ENCODE peak calls at places on chromosomes 5 and 9, in ten cellular contexts. F is GM12892, D is IMR-90, A is A549, X is GM12891, L is breast epithelium, H is upper lobe of left lung, R is Peyer's patch, Y is heart left ventricle, T is NB4. S is an unnamed sample.

GRCh38 chr9:14343948-14344547 is 30.1 kb upstream of the NFIB start:
- DNase-seq in F (no peak), D (no peak), A (no peak), X (no peak), L (no peak), H (peak), R (no peak), Y (peak), T (no peak), S (no peak)

GRCh38 chr5:146137967-146138403 is 32.6 kb upstream of the PLAC8L1 start:
- DNase-seq in F (no peak), D (peak), A (no peak), X (no peak), L (no peak), H (no peak), R (no peak), Y (no peak), T (no peak), S (no peak)

GRCh38 chr5:150758210-150758533 is 645 bp downstream of the DCTN4 start:
- DNase-seq in F (no peak), D (peak), A (peak), X (no peak), L (no peak), H (no peak), R (no peak), Y (no peak), T (no peak), S (no peak)

GRCh38 chr5:163888366-163888765 is 382.9 kb downstream of the MAT2B start:
- DNase-seq in F (no peak), D (peak), A (no peak), X (no peak), L (no peak), H (no peak), R (no peak), Y (no peak), T (no peak), S (no peak)

GRCh38 chr5:35332551-35332950 is 102.3 kb upstream of the PRLR start:
- DNase-seq in F (no peak), D (no peak), A (no peak), X (no peak), L (no peak), H (no peak), R (no peak), Y (no peak), T (no peak), S (no peak)

GRCh38 chr5:565782-566445 is 41.7 kb upstream of the SLC9A3 start:
- DNase-seq in F (no peak), D (peak), A (no peak), X (no peak), L (no peak), H (peak), R (peak), Y (no peak), T (peak), S (no peak)

GRCh38 chr5:88140863-88141694 is 127.6 kb downstream of the TMEM161B start:
- DNase-seq in F (peak), D (peak), A (peak), X (peak), L (peak), H (peak), R (peak), Y (peak), T (peak), S (peak)

GRCh38 chr9:94034511-94034910 is 49.8 kb upstream of the PTPDC1 start:
- DNase-seq in F (no peak), D (no peak), A (no peak), X (no peak), L (no peak), H (no peak), R (no peak), Y (no peak), T (no peak), S (no peak)

GRCh38 chr5:31937226-31937625 is 236.9 kb downstream of the GOLPH3 start:
- DNase-seq in F (no peak), D (no peak), A (no peak), X (no peak), L (no peak), H (no peak), R (no peak), Y (no peak), T (no peak), S (no peak)

GRCh38 chr5:137264573-137264972 is 234.6 kb downstream of the SPOCK1 start:
- DNase-seq in F (no peak), D (peak), A (no peak), X (no peak), L (no peak), H (no peak), R (no peak), Y (no peak), T (no peak), S (no peak)

GRCh38 chr5:66595877-66596790 is at the start of gene MAST4:
- DNase-seq in F (peak), D (peak), A (peak), X (peak), L (peak), H (peak), R (peak), Y (peak), T (peak), S (peak)
- TF ChIP-seq POLR2A in F (no peak), D (no peak), A (no peak), X (no peak), L (no peak), H (peak), R (no peak), Y (peak), T (no peak), S (peak)

DNA sequence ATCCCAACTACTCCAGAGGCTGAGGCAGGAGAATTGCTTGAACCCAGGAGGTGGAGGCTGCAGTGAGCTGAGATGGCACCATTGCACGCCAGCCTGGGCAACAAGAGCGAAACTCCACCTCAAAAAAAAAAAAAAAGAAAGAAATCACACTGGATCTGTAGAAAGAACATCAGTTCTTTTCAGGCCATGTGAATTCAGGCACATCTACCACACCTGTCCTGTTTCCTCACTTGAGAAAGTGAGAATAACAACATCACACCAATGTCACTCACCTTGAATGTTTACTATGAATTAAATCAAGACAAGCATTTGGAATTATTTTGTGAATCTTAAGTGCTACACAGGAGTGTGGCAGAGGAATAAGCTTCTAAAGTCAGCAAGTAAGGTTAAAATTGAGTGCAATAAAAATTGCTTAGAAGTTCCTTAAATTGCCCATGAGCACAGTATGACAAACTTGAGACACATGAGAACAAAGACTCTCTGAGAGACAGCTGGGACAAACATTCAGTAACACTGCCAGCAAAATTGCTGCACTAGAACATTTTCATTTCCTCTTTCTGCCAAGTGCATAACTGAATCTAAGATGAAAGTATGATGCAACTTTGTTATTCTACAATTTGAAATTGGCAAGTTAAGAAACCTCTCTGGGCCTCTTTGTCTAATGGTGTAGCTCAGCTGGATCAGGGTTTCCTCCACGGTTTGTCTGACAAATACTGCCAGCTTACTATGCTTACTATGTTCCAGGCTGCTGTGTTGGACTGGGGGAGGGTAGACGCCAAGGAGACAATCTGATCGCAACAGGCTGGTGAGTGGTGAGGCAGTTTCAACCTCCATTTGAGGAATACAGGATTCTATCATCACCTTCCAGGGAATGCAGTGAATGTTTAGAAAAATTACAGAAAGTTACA is 1.9 kb upstream of the RIC1 start:
- DNase-seq in F (peak), D (peak), A (no peak), X (no peak), L (no peak), H (no peak), R (no peak), Y (peak), T (peak), S (peak)
- TF ChIP-seq POLR2A in F (peak), D (no peak), A (no peak), X (peak), L (no peak), H (peak), R (no peak), Y (no peak), T (peak), S (peak)

DNA sequence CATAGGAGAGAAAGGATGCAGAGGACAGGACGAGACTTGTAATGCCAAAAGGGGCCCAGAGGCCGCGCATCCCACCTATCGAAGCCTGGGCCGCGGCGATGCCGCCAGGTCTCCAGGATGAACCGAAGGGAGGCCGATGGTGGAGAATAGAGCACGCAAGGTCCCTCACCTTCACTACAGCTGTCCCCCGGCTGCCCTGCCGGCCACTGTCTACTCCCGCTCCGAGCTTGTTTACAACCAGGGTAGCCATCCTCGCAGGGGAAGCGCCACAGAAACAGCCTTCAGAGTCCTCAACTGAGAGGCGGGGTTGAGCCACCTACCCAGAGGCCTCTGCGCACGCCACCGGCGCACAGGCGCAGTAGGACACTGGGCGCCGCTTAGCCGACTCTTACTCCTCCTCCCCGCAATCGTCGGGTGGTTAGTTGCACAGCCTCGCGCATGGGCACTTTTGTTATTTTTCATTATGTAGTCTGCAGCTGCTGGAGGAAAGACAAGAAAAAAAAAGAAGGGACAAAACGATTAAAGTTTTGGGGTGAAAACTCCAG is at the start of gene TRIM23:
- DNase-seq in F (peak), D (peak), A (peak), X (peak), L (peak), H (peak), R (peak), Y (peak), T (peak), S (peak)
- TF ChIP-seq POLR2A in F (peak), D (peak), A (peak), X (peak), L (no peak), H (peak), R (no peak), Y (peak), T (peak), S (peak)

DNA sequence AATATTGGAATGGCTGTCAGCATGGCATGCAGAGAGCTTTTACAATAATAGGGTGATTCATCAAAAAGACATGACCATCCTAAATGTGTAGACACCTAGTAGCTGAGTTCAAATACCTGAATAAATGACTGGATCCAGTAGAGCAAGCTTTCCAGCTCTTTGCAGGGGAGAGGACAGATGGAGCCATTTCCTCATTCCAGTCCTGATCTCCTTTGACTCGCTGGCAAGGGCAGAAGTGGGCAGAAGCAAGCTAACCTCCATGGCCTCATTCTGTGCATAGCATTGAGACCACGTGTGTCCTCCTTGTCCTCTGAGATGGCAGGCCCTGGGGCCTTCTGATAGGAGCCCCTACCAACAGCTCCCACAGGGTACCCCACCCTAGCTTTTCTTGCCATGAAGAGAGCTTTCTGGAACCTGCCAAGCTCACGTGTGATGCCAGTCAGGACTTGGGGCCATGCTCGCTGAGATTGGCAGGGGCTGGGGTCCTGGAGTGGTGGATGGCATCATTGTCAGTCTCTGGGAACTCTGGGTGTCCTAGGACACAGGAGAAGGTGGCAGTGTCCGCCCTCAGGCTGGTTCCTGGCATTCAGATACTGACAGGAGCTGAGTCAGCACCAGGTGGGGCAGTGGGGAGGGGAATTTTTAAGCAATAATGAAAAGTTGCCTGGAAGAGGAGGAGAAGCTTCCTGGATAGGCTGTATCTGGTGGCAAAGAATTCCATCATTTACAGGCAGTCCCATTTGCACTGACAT is 33.6 kb downstream of the WWC1 start:
- DNase-seq in F (no peak), D (no peak), A (peak), X (no peak), L (no peak), H (no peak), R (no peak), Y (no peak), T (no peak), S (no peak)
- TF ChIP-seq POLR2A in F (no peak), D (no peak), A (no peak), X (no peak), L (no peak), H (no peak), R (no peak), Y (no peak), T (no peak), S (no peak)

GRCh38 chr5:72847989-72848473 is 31.6 kb downstream of the TNPO1 start:
- DNase-seq in F (peak), D (peak), A (peak), X (peak), L (peak), H (peak), R (peak), Y (peak), T (peak), S (peak)
- TF ChIP-seq POLR2A in F (peak), D (peak), A (peak), X (peak), L (peak), H (peak), R (peak), Y (peak), T (peak), S (peak)

GRCh38 chr5:10728679-10729078 is 32.4 kb downstream of the DAP start:
- DNase-seq in F (no peak), D (no peak), A (no peak), X (no peak), L (no peak), H (no peak), R (no peak), Y (no peak), T (no peak), S (no peak)

GRCh38 chr5:10726179-10726912 is 34.7 kb downstream of the DAP start:
- DNase-seq in F (no peak), D (peak), A (no peak), X (no peak), L (no peak), H (peak), R (no peak), Y (no peak), T (no peak), S (no peak)

GRCh38 chr5:10731910-10732309 is 29.1 kb downstream of the DAP start:
- DNase-seq in F (no peak), D (no peak), A (no peak), X (no peak), L (no peak), H (no peak), R (no peak), Y (no peak), T (no peak), S (no peak)

GRCh38 chr5:10726913-10727517 is 34.0 kb downstream of the DAP start:
- DNase-seq in F (no peak), D (no peak), A (no peak), X (no peak), L (no peak), H (no peak), R (no peak), Y (no peak), T (no peak), S (no peak)

GRCh38 chr5:10729320-10730133 is 31.5 kb downstream of the DAP start:
- DNase-seq in F (no peak), D (no peak), A (no peak), X (no peak), L (no peak), H (peak), R (no peak), Y (peak), T (peak), S (no peak)
- TF ChIP-seq POLR2A in F (no peak), D (no peak), A (no peak), X (no peak), L (no peak), H (no peak), R (no peak), Y (no peak), T (no peak), S (no peak)

GRCh38 chr5:109410389-109411174 is 808 bp upstream of the PJA2 start:
- DNase-seq in F (no peak), D (peak), A (peak), X (no peak), L (peak), H (no peak), R (peak), Y (peak), T (peak), S (peak)
- TF ChIP-seq POLR2A in F (peak), D (peak), A (peak), X (peak), L (peak), H (peak), R (no peak), Y (peak), T (peak), S (peak)

GRCh38 chr5:60944904-60945759 is at the start of the genes ERCC8 and NDUFAF2:
- DNase-seq in F (peak), D (peak), A (peak), X (peak), L (peak), H (peak), R (peak), Y (peak), T (peak), S (peak)
- TF ChIP-seq POLR2A in F (peak), D (peak), A (peak), X (peak), L (peak), H (peak), R (peak), Y (peak), T (peak), S (peak)

GRCh38 chr5:102561894-102562760 is 63.3 kb upstream of the SLCO6A1 start:
- DNase-seq in F (no peak), D (peak), A (no peak), X (no peak), L (no peak), H (no peak), R (no peak), Y (no peak), T (peak), S (peak)
- TF ChIP-seq POLR2A in F (no peak), D (no peak), A (no peak), X (no peak), L (no peak), H (no peak), R (no peak), Y (no peak), T (no peak), S (no peak)

GRCh38 chr5:179732412-179732917 is at the start of gene MAML1:
- DNase-seq in F (peak), D (peak), A (peak), X (peak), L (peak), H (peak), R (peak), Y (peak), T (peak), S (peak)
- TF ChIP-seq POLR2A in F (peak), D (peak), A (peak), X (no peak), L (no peak), H (peak), R (peak), Y (peak), T (peak), S (peak)

S was measured in erythroblast.